ENCODE peak calls at places on chromosomes 7 and 10, in nine cellular contexts. X is neural progenitor cell, S is neuronal stem cell, C is osteoblast, Q is endothelial cell of umbilical vein, W is body of pancreas, P is heart right ventricle, M is mesendoderm, O is left ventricle myocardium inferior. A is an unnamed sample.

GRCh38 chr10:11023009-11023408 is 5.3 kb downstream of the CELF2 start:
- DNase-seq in X (peak; percentile 37), S (no peak), C (no peak), Q (no peak), W (no peak), P (no peak), M (peak; percentile 50), O (no peak), A (no peak)

GRCh38 chr10:94199565-94199964 is 163.2 kb downstream of the NOC3L start:
- DNase-seq in X (no peak), S (no peak), C (peak; percentile 91), Q (no peak), W (no peak), P (no peak), M (no peak), O (no peak), A (no peak)

GRCh38 chr10:52668024-52668423 is 104.6 kb downstream of the MBL2 start:
- DNase-seq in X (no peak), S (no peak), C (no peak), Q (peak; percentile 86), W (no peak), P (no peak), M (no peak), O (no peak), A (no peak)

GRCh38 chr7:148242271-148242801 is 348.2 kb upstream of the C7orf33 start:
- DNase-seq in X (peak; percentile 80), S (peak; percentile 48), C (no peak), Q (no peak), W (peak; percentile 24), P (no peak), M (peak; percentile 82), O (no peak), A (peak; percentile 68)

GRCh38 chr7:142384508-142384922 is 126.7 kb upstream of the PRSS58 start:
- DNase-seq in X (no peak), S (no peak), C (peak; percentile 91), Q (no peak), W (no peak), P (no peak), M (no peak), O (no peak), A (no peak)

GRCh38 chr10:28118985-28119628 is 120.2 kb upstream of the ODAD2 start:
- DNase-seq in X (no peak), S (no peak), C (no peak), Q (no peak), W (no peak), P (no peak), M (no peak), O (no peak), A (no peak)

GRCh38 chr10:80596391-80597257 is 58.9 kb downstream of the SH2D4B start:
- DNase-seq in X (peak; percentile 57), S (peak; percentile 26), C (peak; percentile 87), Q (peak; percentile 38), W (peak; percentile 48), P (no peak), M (peak; percentile 82), O (no peak), A (peak; percentile 69)

GRCh38 chr7:77910124-77910523 is 111.6 kb downstream of the PHTF2 start:
- DNase-seq in X (no peak), S (no peak), C (no peak), Q (no peak), W (no peak), P (no peak), M (no peak), O (no peak), A (no peak)

GRCh38 chr7:51705701-51706100 is 389.1 kb upstream of the COBL start:
- DNase-seq in X (no peak), S (no peak), C (no peak), Q (no peak), W (no peak), P (no peak), M (no peak), O (no peak), A (no peak)

GRCh38 chr7:30921951-30922401 is 10.3 kb downstream of the AQP1 start:
- DNase-seq in X (no peak), S (no peak), C (peak; percentile 62), Q (no peak), W (peak; percentile 7), P (peak; percentile 15), M (no peak), O (peak; percentile 11), A (no peak)

GRCh38 chr10:75982611-75983369 is 551.4 kb downstream of the LRMDA start:
- DNase-seq in X (no peak), S (no peak), C (peak; percentile 50), Q (no peak), W (peak; percentile 72), P (no peak), M (no peak), O (no peak), A (peak; percentile 10)

GRCh38 chr10:129970404-129971364 is 6.6 kb upstream of the EBF3 start:
- DNase-seq in X (peak; percentile 60), S (peak; percentile 32), C (peak; percentile 94), Q (no peak), W (no peak), P (peak; percentile 25), M (no peak), O (no peak), A (no peak)

GRCh38 chr10:129967579-129968019 is 3.5 kb upstream of the EBF3 start:
- DNase-seq in X (no peak), S (no peak), C (peak; percentile 62), Q (no peak), W (no peak), P (no peak), M (no peak), O (no peak), A (no peak)

GRCh38 chr10:129969528-129970264 is 5.6 kb upstream of the EBF3 start:
- DNase-seq in X (peak; percentile 64), S (peak; percentile 24), C (peak; percentile 92), Q (no peak), W (no peak), P (no peak), M (no peak), O (no peak), A (no peak)

GRCh38 chr10:129968020-129968861 is 4.2 kb upstream of the EBF3 start:
- DNase-seq in X (peak; percentile 53), S (peak; percentile 20), C (peak; percentile 80), Q (no peak), W (no peak), P (no peak), M (no peak), O (no peak), A (no peak)

DNA sequence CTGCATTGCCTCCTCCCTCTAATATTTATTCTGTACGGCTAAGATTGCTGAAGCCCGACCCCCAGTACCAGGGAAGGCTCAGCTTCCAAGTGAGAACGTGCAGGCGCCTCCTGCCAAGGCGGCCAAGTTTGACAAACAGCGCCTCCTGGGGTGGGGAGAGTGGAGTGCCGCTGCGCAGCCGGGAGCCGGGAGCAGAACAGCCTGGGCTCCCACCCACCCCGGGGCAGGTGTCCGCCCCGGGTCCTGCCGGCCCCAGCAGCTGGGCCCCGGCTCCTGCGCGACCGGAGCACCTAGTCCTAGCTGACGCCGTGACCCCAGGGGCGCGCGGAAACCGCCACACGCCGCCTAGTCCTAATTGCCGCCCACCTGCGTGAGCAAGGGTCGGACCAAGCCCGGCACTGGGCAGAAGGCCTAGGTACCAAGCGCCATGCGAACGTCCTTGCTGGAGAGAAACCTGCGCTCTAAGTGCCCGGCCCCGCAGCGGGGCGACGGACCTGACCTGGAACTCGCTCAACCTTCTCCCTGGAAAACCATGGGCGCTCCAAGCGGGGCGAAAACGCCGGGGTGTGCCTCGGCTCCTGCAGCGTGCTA is 5.0 kb upstream of the EBF3 start:
- DNase-seq in X (peak; percentile 89), S (peak; percentile 75), C (peak; percentile 99), Q (peak; percentile 36), W (peak; percentile 52), P (peak; percentile 71), M (peak; percentile 84), O (no peak), A (peak; percentile 85)
- H3K4me3 ChIP-seq in X (peak overlapping the region; percentile 15), S (no peak overlapping the region), C (peak overlapping the region; percentile 64), Q (no peak overlapping the region), W (no peak overlapping the region), P (peak overlapping the region; percentile 51), M (no peak overlapping the region), O (peak overlapping the region; percentile 69), A (peak overlapping the region; percentile 16)

GRCh38 chr7:55534262-55534915 is 37.9 kb downstream of the VOPP1 start:
- DNase-seq in X (no peak), S (no peak), C (no peak), Q (no peak), W (no peak), P (no peak), M (no peak), O (no peak), A (peak; percentile 45)
- H3K27ac ChIP-seq in X (no peak overlapping the region), S (no peak overlapping the region), C (peak overlapping the region; percentile 24), Q (no peak overlapping the region), W (peak overlapping the region; percentile 36), P (no peak overlapping the region), M (no peak overlapping the region), O (peak overlapping the region; percentile 40), A (no peak overlapping the region)

GRCh38 chr10:61869276-61869675 is 32.2 kb upstream of the ARID5B start:
- DNase-seq in X (no peak), S (no peak), C (peak; percentile 62), Q (no peak), W (no peak), P (no peak), M (no peak), O (no peak), A (no peak)
- H3K4me3 ChIP-seq in X (no peak overlapping the region), S (no peak overlapping the region), C (peak overlapping the region; percentile 24), Q (no peak overlapping the region), W (no peak overlapping the region), P (no peak overlapping the region), M (no peak overlapping the region), O (no peak overlapping the region), A (no peak overlapping the region)

GRCh38 chr7:70694909-70695803 is 436.8 kb upstream of the GALNT17 start:
- DNase-seq in X (peak; percentile 70), S (peak; percentile 35), C (peak; percentile 94), Q (no peak), W (no peak), P (peak; percentile 29), M (peak; percentile 59), O (no peak), A (peak; percentile 21)

GRCh38 chr7:70696139-70696782 is 435.7 kb upstream of the GALNT17 start:
- DNase-seq in X (peak; percentile 30), S (peak; percentile 24), C (no peak), Q (no peak), W (no peak), P (no peak), M (peak; percentile 31), O (no peak), A (no peak)

GRCh38 chr7:70693690-70694356 is 438.1 kb upstream of the GALNT17 start:
- DNase-seq in X (peak; percentile 91), S (peak; percentile 68), C (peak; percentile 94), Q (no peak), W (peak; percentile 72), P (peak; percentile 80), M (peak; percentile 83), O (peak; percentile 83), A (peak; percentile 81)

GRCh38 chr7:70694357-70694908 is 437.5 kb upstream of the GALNT17 start:
- DNase-seq in X (peak; percentile 91), S (peak; percentile 58), C (peak; percentile 93), Q (no peak), W (peak; percentile 46), P (peak; percentile 37), M (peak; percentile 67), O (peak; percentile 42), A (peak; percentile 47)

DNA sequence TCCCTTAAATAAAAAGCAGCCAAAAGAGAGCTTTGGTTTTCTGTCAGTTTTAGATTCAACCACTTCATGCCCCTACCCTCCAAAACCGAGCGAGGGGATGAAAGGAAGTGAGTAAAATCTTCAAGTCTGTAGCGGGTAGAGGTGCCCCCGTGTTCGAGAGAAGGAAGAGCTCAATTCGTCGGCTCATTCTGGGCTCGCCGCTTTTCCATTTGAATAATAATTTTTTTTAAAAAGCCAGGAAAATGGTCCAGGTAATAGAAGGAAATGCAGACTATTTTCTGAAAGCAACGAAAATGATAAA is 436.2 kb upstream of the GALNT17 start:
- DNase-seq in X (peak; percentile 37), S (no peak), C (peak; percentile 91), Q (no peak), W (no peak), P (no peak), M (peak; percentile 52), O (no peak), A (no peak)
- H3K27ac ChIP-seq in X (peak overlapping the region; percentile 73), S (no peak overlapping the region), C (peak overlapping the region; percentile 54), Q (no peak overlapping the region), W (no peak overlapping the region), P (no peak overlapping the region), M (no peak overlapping the region), O (no peak overlapping the region), A (no peak overlapping the region)

A was measured in cardiac muscle cell.